ENCODE peak calls at places on chromosome 9, in six cellular contexts. W is GM12878, K is HepG2, F is H1, C is WTC11, D is K562. O is an unnamed sample.

GRCh38 chr9:113677569-113677968 is 198.5 kb upstream of the ZNF618 start:
- DNase-seq in W (no peak), K (no peak), F (no peak), C (no peak), D (no peak), O (no peak)

GRCh38 chr9:21110708-21111576 is 30.7 kb downstream of the IFNW1 start:
- DNase-seq in W (peak; percentile 44), K (peak; percentile 61), F (no peak), C (no peak), D (no peak), O (peak; percentile 88)

GRCh38 chr9:110464321-110464720 is 115.2 kb downstream of the SVEP1 start:
- DNase-seq in W (no peak), K (no peak), F (no peak), C (no peak), D (peak; percentile 9), O (peak; percentile 66)

GRCh38 chr9:78963911-78964310 is 607.9 kb upstream of the TLE4 start:
- DNase-seq in W (no peak), K (no peak), F (no peak), C (no peak), D (no peak), O (no peak)

GRCh38 chr9:79233542-79233941 is 338.2 kb upstream of the TLE4 start:
- DNase-seq in W (no peak), K (peak; percentile 33), F (no peak), C (peak; percentile 54), D (no peak), O (peak; percentile 82)

GRCh38 chr9:129836342-129837007 is 1.2 kb downstream of the USP20 start:
- DNase-seq in W (no peak), K (no peak), F (no peak), C (peak; percentile 26), D (no peak), O (peak; percentile 38)

GRCh38 chr9:95316794-95317118 is 753 bp downstream of the FANCC start:
- DNase-seq in W (no peak), K (peak; percentile 78), F (no peak), C (peak; percentile 90), D (peak; percentile 82), O (peak; percentile 95)

GRCh38 chr9:91786132-91786896 is 163.7 kb downstream of the ROR2 start:
- DNase-seq in W (no peak), K (no peak), F (no peak), C (no peak), D (peak; percentile 70), O (no peak)

GRCh38 chr9:72633966-72634365 is 112.6 kb downstream of the TMC1 start:
- DNase-seq in W (no peak), K (no peak), F (no peak), C (no peak), D (peak; percentile 6), O (no peak)

GRCh38 chr9:86005253-86005775 is 64.4 kb downstream of the NAA35 start:
- DNase-seq in W (no peak), K (no peak), F (no peak), C (no peak), D (no peak), O (no peak)

GRCh38 chr9:100573655-100574260 is 4.1 kb upstream of the CAVIN4 start:
- DNase-seq in W (no peak), K (no peak), F (no peak), C (no peak), D (no peak), O (no peak)
- TF ChIP-seq CREB1 in W (no peak), K (no peak), F (no peak), C (no peak), D (no peak), O (no peak)

GRCh38 chr9:89436963-89437625 is 60.8 kb downstream of the SEMA4D start:
- DNase-seq in W (no peak), K (no peak), F (no peak), C (no peak), D (no peak), O (no peak)
- TF ChIP-seq CREB1 in W (no peak), K (no peak), F (no peak), C (no peak), D (no peak), O (no peak)

GRCh38 chr9:6015278-6016157 is at the start of gene RANBP6:
- DNase-seq in W (peak; percentile 51), K (peak; percentile 74), F (peak; percentile 94), C (peak; percentile 92), D (peak; percentile 79), O (peak; percentile 95)

DNA sequence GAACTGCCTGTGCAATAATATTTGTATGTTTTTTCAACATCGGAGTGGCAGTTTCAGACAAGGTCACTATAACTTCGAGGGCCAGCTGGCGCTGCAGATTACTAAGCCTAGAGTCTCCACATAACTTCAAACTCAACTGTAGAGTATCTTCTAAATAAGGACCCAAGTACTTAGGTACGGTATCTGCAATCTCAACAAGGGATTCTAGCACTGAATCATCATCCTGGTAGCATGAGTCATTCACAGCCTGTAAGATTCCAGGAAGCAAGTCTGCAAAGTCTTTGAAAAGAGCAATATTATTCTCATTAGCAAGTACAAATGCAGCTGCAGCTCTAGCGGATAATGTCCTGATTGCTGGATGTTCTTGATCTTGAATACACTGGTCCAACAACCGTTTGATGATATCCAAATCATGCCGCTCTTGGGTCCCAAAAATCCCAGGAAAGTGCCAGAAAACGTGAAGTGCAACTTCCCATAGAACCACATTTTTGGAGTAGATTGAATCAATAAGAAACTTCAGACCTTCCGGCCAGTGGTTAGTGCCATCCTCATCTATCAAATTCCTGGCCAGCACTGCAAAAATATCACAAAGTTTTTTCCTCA is 655 bp downstream of the RANBP6 start:
- DNase-seq in W (no peak), K (peak; percentile 22), F (no peak), C (no peak), D (peak; percentile 10), O (no peak)
- TF ChIP-seq CREB1 in W (no peak), K (no peak), F (no peak), C (no peak), D (no peak), O (no peak)

GRCh38 chr9:76433851-76434250 is 25.1 kb upstream of the GCNT1 start:
- DNase-seq in W (no peak), K (no peak), F (no peak), C (no peak), D (no peak), O (no peak)
- TF ChIP-seq CREB1 in W (no peak), K (no peak), F (no peak), C (no peak), D (no peak), O (no peak)

DNA sequence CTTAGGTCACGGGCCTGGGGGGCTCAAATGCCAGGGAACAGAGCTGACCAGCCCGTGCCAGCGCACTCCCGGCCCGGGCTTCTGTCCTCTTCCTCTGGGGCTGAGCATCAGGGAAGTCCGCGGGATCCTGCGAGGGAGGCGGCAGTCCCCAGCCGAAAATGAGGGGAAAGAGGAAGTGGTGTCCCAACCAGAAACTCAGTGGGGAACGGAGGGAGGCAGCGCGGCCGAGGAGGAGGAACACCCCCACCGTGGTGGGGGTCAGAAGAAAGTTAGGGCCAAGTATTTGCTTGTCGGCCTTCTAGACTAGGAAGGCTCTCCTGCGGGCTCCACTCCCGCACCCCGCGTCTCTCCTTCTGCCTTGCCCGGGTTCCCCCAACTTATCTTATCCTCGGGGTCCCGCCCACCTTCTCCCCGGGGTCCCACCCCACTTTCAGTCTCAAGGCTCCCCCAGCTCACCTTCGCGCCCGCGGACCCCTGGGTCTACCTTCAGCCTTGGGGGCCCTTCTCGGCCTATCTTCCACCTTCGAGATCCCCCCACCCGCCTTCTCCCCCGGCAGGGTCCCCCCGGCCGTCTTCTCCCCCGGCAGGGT is 583 bp upstream of the PHF2 start:
- DNase-seq in W (no peak), K (no peak), F (peak; percentile 65), C (no peak), D (peak; percentile 83), O (peak; percentile 68)
- TF ChIP-seq CREB1 in W (no peak), K (no peak), F (no peak), C (no peak), D (no peak), O (no peak)

GRCh38 chr9:88814521-88815101 is 176.7 kb upstream of the S1PR3 start:
- DNase-seq in W (no peak), K (no peak), F (peak; percentile 19), C (no peak), D (no peak), O (no peak)
- TF ChIP-seq CREB1 in W (no peak), K (no peak), F (no peak), C (no peak), D (no peak), O (no peak)

GRCh38 chr9:32395483-32396216 is 11.2 kb downstream of the ACO1 start:
- DNase-seq in W (no peak), K (no peak), F (no peak), C (no peak), D (no peak), O (peak; percentile 40)
- TF ChIP-seq CREB1 in W (no peak), K (no peak), F (no peak), C (no peak), D (no peak), O (no peak)

GRCh38 chr9:128409998-128410397 is 10.7 kb upstream of the CERCAM start:
- DNase-seq in W (no peak), K (peak; percentile 24), F (no peak), C (peak; percentile 50), D (no peak), O (peak; percentile 71)

GRCh38 chr9:128409450-128409849 is 11.2 kb upstream of the CERCAM start:
- DNase-seq in W (no peak), K (no peak), F (no peak), C (no peak), D (no peak), O (no peak)

GRCh38 chr9:128411373-128412119 is 9.1 kb upstream of the CERCAM start:
- DNase-seq in W (no peak), K (no peak), F (no peak), C (no peak), D (no peak), O (no peak)

GRCh38 chr9:128414461-128414860 is 6.2 kb upstream of the CERCAM start:
- DNase-seq in W (no peak), K (peak; percentile 50), F (no peak), C (no peak), D (peak; percentile 45), O (peak; percentile 49)

GRCh38 chr9:128412120-128412790 is 8.4 kb upstream of the CERCAM start:
- DNase-seq in W (no peak), K (peak; percentile 58), F (peak; percentile 100), C (peak; percentile 99), D (peak; percentile 66), O (peak; percentile 96)
- TF ChIP-seq CREB1 in W (no peak), K (no peak), F (no peak), C (no peak), D (no peak), O (no peak)

O was measured in GM23338.